ENCODE peak calls at places on chromosomes 16 and 17, in four cellular contexts. E is NCI-H2029 treated with DMSO at 0.1 percent for 48 hours; T is cerebellar cortex; W is activated CD4-positive, alpha-beta T cell treated with anti-CD3 and anti-CD28 coated beads, Interleukin-2, amount 10 ng/mL, durations not matched to agents 7 days and 5 days. G is an unnamed sample.

GRCh38 chr16:58768145-58768544 is 34.0 kb upstream of the GOT2 start:
- DNase-seq in E (no peak), T (no peak), W (no peak), G (no peak)

GRCh38 chr17:46056800-46057304 is 57.8 kb downstream of the STH start:
- DNase-seq in E (no peak), T (no peak), W (no peak), G (no peak)

GRCh38 chr17:70868134-70868533 is 698.8 kb downstream of the KCNJ2 start:
- DNase-seq in E (no peak), T (no peak), W (no peak), G (no peak)

GRCh38 chr17:61989509-61989908 is 61.7 kb upstream of the INTS2 start:
- DNase-seq in E (no peak), T (no peak), W (no peak), G (no peak)

GRCh38 chr17:27824745-27825144 is 24.4 kb upstream of the NOS2 start:
- DNase-seq in E (no peak), T (no peak), W (no peak), G (no peak)

GRCh38 chr17:41322264-41322902 is 6.9 kb upstream of the KRTAP17-1 start:
- DNase-seq in E (peak; percentile 57), T (peak; percentile 53), W (peak; percentile 44), G (peak; percentile 58)

GRCh38 chr17:83119987-83120864 is 40.8 kb downstream of the METRNL start:
- DNase-seq in E (no peak), T (peak; percentile 54), W (peak; percentile 17), G (peak; percentile 51)

GRCh38 chr17:65163990-65164495 is 26.9 kb downstream of the RGS9 start:
- DNase-seq in E (no peak), T (no peak), W (peak; percentile 47), G (no peak)

GRCh38 chr17:82838386-82839063 is 1.3 kb downstream of the ZNF750 start:
- DNase-seq in E (no peak), T (no peak), W (no peak), G (no peak)

GRCh38 chr17:77451894-77452852 is 311.4 kb downstream of the SEC14L1 start:
- DNase-seq in E (no peak), T (peak; percentile 78), W (no peak), G (no peak)

GRCh38 chr17:11150946-11151345 is 90.1 kb upstream of the SHISA6 start:
- DNase-seq in E (no peak), T (no peak), W (no peak), G (no peak)

GRCh38 chr16:7366041-7366440 is 33.4 kb downstream of the RBFOX1 start:
- DNase-seq in E (no peak), T (peak; percentile 82), W (no peak), G (no peak)

GRCh38 chr16:4208529-4208835 is 33.4 kb downstream of the SRL start:
- DNase-seq in E (no peak), T (no peak), W (no peak), G (no peak)

GRCh38 chr17:63838586-63839184 is 3.8 kb downstream of the SMARCD2 start:
- DNase-seq in E (no peak), T (peak; percentile 96), W (no peak), G (no peak)

GRCh38 chr17:42325026-42325425 is 36.7 kb downstream of the STAT5A start:
- DNase-seq in E (no peak), T (no peak), W (no peak), G (no peak)

GRCh38 chr17:47718634-47719405 is 14.2 kb upstream of the TBX21 start:
- DNase-seq in E (no peak), T (no peak), W (no peak), G (no peak)

GRCh38 chr16:70390774-70391173 is 44.1 kb downstream of the DDX19A start:
- DNase-seq in E (no peak), T (peak; percentile 53), W (no peak), G (no peak)

GRCh38 chr16:81275795-81276194 is 37.3 kb downstream of the BCO1 start:
- DNase-seq in E (no peak), T (no peak), W (no peak), G (no peak)

GRCh38 chr17:3895354-3895753 is 2.5 kb upstream of the CAMKK1 start:
- DNase-seq in E (no peak), T (no peak), W (no peak), G (no peak)

GRCh38 chr16:15604460-15605390 is 38.2 kb downstream of the MARF1 start:
- DNase-seq in E (no peak), T (peak; percentile 40), W (no peak), G (no peak)

GRCh38 chr17:67554634-67555033 is 163.1 kb upstream of the NOL11 start:
- DNase-seq in E (no peak), T (no peak), W (no peak), G (no peak)

GRCh38 chr17:53006006-53006405 is 816.7 kb upstream of the KIF2B start:
- DNase-seq in E (no peak), T (no peak), W (no peak), G (peak; percentile 57)

GRCh38 chr16:24493859-24494258 is 45.5 kb upstream of the RBBP6 start:
- DNase-seq in E (no peak), T (no peak), W (no peak), G (no peak)

GRCh38 chr16:49661465-49662187 is 194.3 kb downstream of the ZNF423 start:
- DNase-seq in E (no peak), T (peak; percentile 3), W (no peak), G (no peak)

GRCh38 chr16:72677662-72678447 is 370.1 kb downstream of the ZFHX3 start:
- DNase-seq in E (no peak), T (no peak), W (no peak), G (no peak)

GRCh38 chr17:73365203-73365933 is 53.6 kb upstream of the CDC42EP4 start:
- DNase-seq in E (no peak), T (no peak), W (no peak), G (no peak)

GRCh38 chr16:2705351-2705750 is 14.7 kb downstream of the PRSS27 start:
- DNase-seq in E (no peak), T (no peak), W (no peak), G (no peak)

GRCh38 chr16:89701425-89702406 is at the start of gene SPATA2L:
- DNase-seq in E (no peak), T (peak; percentile 95), W (peak; percentile 97), G (peak; percentile 91)

GRCh38 chr16:81198635-81199034 is 39.9 kb upstream of the BCO1 start:
- DNase-seq in E (no peak), T (peak; percentile 41), W (no peak), G (no peak)

GRCh38 chr17:4234406-4234805 is 29.4 kb downstream of the ANKFY1 start:
- DNase-seq in E (no peak), T (no peak), W (no peak), G (no peak)

GRCh38 chr16:12688972-12689850 is 114.5 kb downstream of the CPPED1 start:
- DNase-seq in E (no peak), T (no peak), W (peak; percentile 54), G (no peak)

G was measured in MM.1S.